ENCODE peak calls at places on chromosomes 11 and 22, in seven cellular contexts. W is naive thymus-derived CD4-positive, alpha-beta T cell; K is aorta; V is A549; X is pancreas; T is heart left ventricle; H is lower lobe of right lung. O is an unnamed sample.

GRCh38 chr22:43273902-43274484 is 69.2 kb downstream of the SCUBE1 start:
- DNase-seq in H (no peak), K (no peak), V (peak; percentile 61), T (peak; percentile 30), W (peak; percentile 10), X (no peak), O (peak; percentile 63)

GRCh38 chr11:81007046-81007445 is 1566.2 kb upstream of the TENM4 start:
- DNase-seq in W (no peak), K (no peak), H (no peak), T (no peak), X (no peak), V (no peak), O (peak; percentile 26)

GRCh38 chr22:41523464-41524221 is 20.6 kb downstream of the POLR3H start:
- DNase-seq in K (peak; percentile 67), T (peak; percentile 47), H (no peak), W (no peak), X (peak; percentile 75), V (no peak), O (no peak)

GRCh38 chr11:40722179-40722795 is 737.2 kb downstream of the LRRC4C start:
- DNase-seq in X (no peak), T (no peak), H (no peak), V (peak; percentile 51), K (no peak), W (no peak), O (peak; percentile 29)

GRCh38 chr22:48242461-48242864 is 1480.0 kb downstream of the TBC1D22A start:
- DNase-seq in V (no peak), W (no peak), H (no peak), T (no peak), X (no peak), K (no peak), O (no peak)

GRCh38 chr22:35967046-35967397 is 61.6 kb downstream of the RBFOX2 start:
- DNase-seq in T (no peak), K (no peak), W (no peak), X (no peak), H (no peak), V (no peak), O (no peak)

GRCh38 chr11:120336641-120337132 is 474 bp downstream of the ARHGEF12 start:
- DNase-seq in K (peak; percentile 72), H (peak; percentile 68), X (peak; percentile 85), T (peak; percentile 52), V (peak; percentile 39), W (no peak), O (peak; percentile 56)

GRCh38 chr11:43289368-43289767 is 22.4 kb upstream of the API5 start:
- DNase-seq in H (no peak), K (no peak), X (no peak), W (no peak), V (no peak), T (no peak), O (peak; percentile 42)

GRCh38 chr11:69231466-69232018 is 62.4 kb upstream of the MYEOV start:
- DNase-seq in W (no peak), H (no peak), V (no peak), X (no peak), K (no peak), T (no peak), O (no peak)

GRCh38 chr22:38180841-38181452 is 683 bp downstream of the PLA2G6 start:
- DNase-seq in T (peak; percentile 60), K (peak; percentile 82), V (no peak), X (no peak), H (peak; percentile 72), W (peak; percentile 23), O (peak; percentile 76)

GRCh38 chr11:120284272-120284671 is 40.8 kb upstream of the TLCD5 start:
- DNase-seq in K (no peak), W (no peak), T (no peak), X (no peak), H (peak; percentile 64), V (no peak), O (no peak)

GRCh38 chr11:72263363-72263762 is 19.4 kb upstream of the PHOX2A start:
- DNase-seq in K (no peak), V (peak; percentile 53), T (no peak), H (no peak), X (no peak), W (no peak), O (no peak)

GRCh38 chr22:31603081-31603525 is 58.9 kb downstream of the PISD start:
- DNase-seq in W (no peak), T (no peak), X (no peak), V (no peak), H (no peak), K (no peak), O (no peak)

GRCh38 chr11:11587122-11587521 is 34.7 kb downstream of the GALNT18 start:
- DNase-seq in W (no peak), H (no peak), V (no peak), K (peak; percentile 61), T (peak; percentile 3), X (no peak), O (no peak)

GRCh38 chr11:87301785-87302540 is 264.2 kb downstream of the TMEM135 start:
- DNase-seq in X (no peak), K (no peak), H (no peak), W (no peak), T (no peak), V (no peak), O (no peak)

DNA sequence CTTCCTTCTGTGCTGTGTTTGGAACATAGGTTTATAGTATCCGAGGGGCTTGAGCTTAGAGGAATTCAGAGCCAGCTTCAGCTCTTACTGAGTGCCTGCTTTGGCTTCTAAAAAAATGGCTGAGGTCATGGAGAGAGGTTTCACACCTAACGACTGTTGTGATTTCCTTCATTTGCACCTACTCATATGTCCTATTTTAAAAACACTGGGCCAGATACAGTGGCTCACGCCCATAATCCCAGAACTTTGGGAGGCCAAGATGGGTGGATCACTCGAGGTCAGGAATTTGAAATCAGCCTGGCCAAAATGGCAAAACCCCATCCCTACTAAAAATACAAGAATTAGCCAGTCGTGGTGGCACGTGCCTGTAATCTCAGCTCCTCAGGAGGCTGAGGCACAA is 38.3 kb upstream of the SYT13 start:
- DNase-seq in W (no peak), H (no peak), X (no peak), K (no peak), V (no peak), T (no peak), O (no peak)
- H3K4me3 ChIP-seq in W (no peak overlapping the region), H (no peak overlapping the region), X (no peak overlapping the region), K (no peak overlapping the region), V (no peak overlapping the region), T (no peak overlapping the region), O (no peak overlapping the region)

GRCh38 chr11:124172599-124172998 is 10.5 kb upstream of the OR10D3 start:
- DNase-seq in W (no peak), H (no peak), X (no peak), V (no peak), K (no peak), T (no peak), O (no peak)

GRCh38 chr11:124172076-124172475 is 11.1 kb upstream of the OR10D3 start:
- DNase-seq in K (no peak), X (no peak), H (no peak), W (no peak), V (no peak), T (no peak), O (no peak)

GRCh38 chr11:124167852-124168251 is 15.3 kb upstream of the OR10D3 start:
- DNase-seq in H (no peak), K (no peak), V (no peak), W (no peak), T (no peak), X (no peak), O (no peak)

GRCh38 chr11:124174001-124174400 is 9.1 kb upstream of the OR10D3 start:
- DNase-seq in W (no peak), K (no peak), X (no peak), T (no peak), H (no peak), V (peak; percentile 58), O (peak; percentile 56)

DNA sequence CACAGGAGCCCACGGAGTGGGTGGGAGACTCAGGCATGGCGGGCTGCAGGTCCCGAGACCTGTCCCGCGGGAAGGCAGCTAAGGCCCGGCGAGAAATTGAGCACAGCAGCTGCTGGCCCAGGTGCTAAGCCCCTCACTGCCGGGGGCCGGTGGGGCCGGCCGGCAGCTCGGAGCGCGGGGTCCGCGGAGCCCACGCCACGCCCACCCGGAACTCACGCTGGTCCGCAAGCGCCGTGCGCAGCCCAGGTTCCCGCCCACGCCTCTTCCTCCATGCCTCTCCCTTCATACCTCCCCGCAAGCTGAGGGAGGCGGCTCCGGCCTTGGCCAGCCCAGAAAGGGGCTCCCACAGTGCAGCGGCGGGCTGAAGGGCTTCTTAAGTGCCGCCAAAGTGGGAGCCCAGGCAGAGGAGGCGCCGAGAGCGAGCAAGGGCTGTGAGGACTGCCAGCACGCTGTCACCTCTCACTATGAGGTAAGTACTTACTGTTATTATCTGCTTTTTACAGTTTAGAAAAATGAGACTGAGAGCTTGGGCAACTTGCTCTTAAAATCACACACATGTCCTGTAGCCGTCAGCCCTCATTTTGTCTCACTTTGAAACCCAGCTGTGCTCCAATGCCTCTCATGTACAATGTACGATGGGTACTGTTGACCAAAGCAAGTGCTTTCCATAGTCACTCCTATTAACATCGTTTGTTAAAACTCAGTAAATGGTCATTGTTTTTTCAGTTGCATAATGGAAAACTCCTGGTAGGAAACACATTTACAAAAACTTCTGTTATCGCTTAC is 12.2 kb upstream of the OR10D3 start:
- DNase-seq in T (no peak), K (no peak), W (no peak), X (peak; percentile 36), V (no peak), H (no peak), O (no peak)
- H3K4me3 ChIP-seq in T (no peak overlapping the region), K (no peak overlapping the region), W (no peak overlapping the region), X (no peak overlapping the region), V (no peak overlapping the region), H (no peak overlapping the region), O (no peak overlapping the region)

GRCh38 chr11:64855596-64856304 is 11.3 kb upstream of the CDC42BPG start:
- DNase-seq in K (no peak), H (no peak), T (no peak), X (no peak), V (no peak), W (no peak), O (no peak)
- H3K4me3 ChIP-seq in K (no peak overlapping the region), H (peak overlapping the region; percentile 0), T (peak overlapping the region; percentile 24), X (no peak overlapping the region), V (no peak overlapping the region), W (no peak overlapping the region), O (no peak overlapping the region)

GRCh38 chr22:21832291-21833290 is 34.9 kb downstream of the MAPK1 start:
- DNase-seq in X (no peak), W (no peak), H (no peak), T (no peak), V (no peak), K (no peak), O (no peak)

GRCh38 chr22:21837184-21837979 is 30.1 kb downstream of the MAPK1 start:
- DNase-seq in V (peak; percentile 22), K (no peak), T (peak; percentile 42), H (no peak), W (no peak), X (no peak), O (no peak)

GRCh38 chr22:21839765-21840140 is 27.7 kb downstream of the MAPK1 start:
- DNase-seq in T (no peak), V (no peak), K (no peak), H (no peak), W (no peak), X (no peak), O (no peak)

GRCh38 chr22:21835378-21835777 is 32.1 kb downstream of the MAPK1 start:
- DNase-seq in T (no peak), V (no peak), W (no peak), X (no peak), K (no peak), H (no peak), O (no peak)

GRCh38 chr22:21834869-21835268 is 32.6 kb downstream of the MAPK1 start:
- DNase-seq in X (no peak), H (no peak), K (no peak), W (no peak), T (no peak), V (no peak), O (no peak)
- H3K4me3 ChIP-seq in X (no peak overlapping the region), H (no peak overlapping the region), K (no peak overlapping the region), W (no peak overlapping the region), T (no peak overlapping the region), V (no peak overlapping the region), O (no peak overlapping the region)

O was measured in MM.1S.